ENCODE peak calls at places on chromosome 17, in five cellular contexts. K, L, P, D and I are unnamed samples.

GRCh38 chr17:16255481-16255901 is 38.5 kb downstream of the PIGL start:
- DNase-seq in K (no peak), L (no peak), P (no peak), D (no peak), I (no peak)

GRCh38 chr17:1484586-1485310 is 7.7 kb downstream of the MYO1C start:
- DNase-seq in K (no peak), L (peak), P (no peak), D (peak), I (no peak)

GRCh38 chr17:57626520-57627210 is 118.4 kb downstream of the CCDC182 start:
- DNase-seq in K (no peak), L (no peak), P (no peak), D (no peak), I (no peak)

GRCh38 chr17:37791434-37791833 is 46.6 kb upstream of the HNF1B start:
- DNase-seq in K (peak), L (no peak), P (no peak), D (peak), I (no peak)

GRCh38 chr17:6755731-6756184 is at the start of gene XAF1:
- DNase-seq in K (peak), L (no peak), P (peak), D (peak), I (peak)

GRCh38 chr17:40317345-40317873 is 8.4 kb downstream of the RARA start:
- DNase-seq in K (no peak), L (no peak), P (no peak), D (peak), I (no peak)

GRCh38 chr17:6603746-6604325 is 36.7 kb downstream of the KIAA0753 start:
- DNase-seq in K (no peak), L (peak), P (no peak), D (no peak), I (no peak)

GRCh38 chr17:7803981-7804380 is 30.0 kb upstream of the KDM6B start:
- DNase-seq in K (no peak), L (no peak), P (no peak), D (no peak), I (no peak)

GRCh38 chr17:46822388-46822921 is 4.0 kb upstream of the WNT3 start:
- DNase-seq in K (no peak), L (no peak), P (no peak), D (peak), I (no peak)

GRCh38 chr17:47839071-47839470 is 2.0 kb downstream of the SCRN2 start:
- DNase-seq in K (no peak), L (no peak), P (no peak), D (no peak), I (no peak)

GRCh38 chr17:15263206-15263579 is 1.9 kb downstream of the PMP22 start:
- DNase-seq in K (peak), L (peak), P (no peak), D (no peak), I (peak)

GRCh38 chr17:17511971-17512858 is 16.0 kb upstream of the RASD1 start:
- DNase-seq in K (peak), L (peak), P (no peak), D (no peak), I (peak)

GRCh38 chr17:21475555-21475954 is 99.4 kb downstream of the KCNJ12 start:
- DNase-seq in K (no peak), L (no peak), P (no peak), D (no peak), I (no peak)

GRCh38 chr17:77690271-77691161 is 268.0 kb upstream of the TNRC6C start:
- DNase-seq in K (no peak), L (no peak), P (no peak), D (peak), I (no peak)

GRCh38 chr17:76154935-76155845 is 14.1 kb upstream of the FOXJ1 start:
- DNase-seq in K (no peak), L (peak), P (no peak), D (no peak), I (no peak)

GRCh38 chr17:11624968-11625367 is 26.7 kb downstream of the DNAH9 start:
- DNase-seq in K (no peak), L (no peak), P (no peak), D (no peak), I (no peak)

GRCh38 chr17:50514936-50515702 is 6.9 kb downstream of the MYCBPAP start:
- DNase-seq in K (peak), L (no peak), P (no peak), D (no peak), I (no peak)

GRCh38 chr17:48601528-48602430 is 3.0 kb downstream of the HOXB6 start:
- DNase-seq in K (no peak), L (no peak), P (no peak), D (no peak), I (no peak)

GRCh38 chr17:35752945-35753764 is at the start of gene GAS2L2:
- DNase-seq in K (no peak), L (no peak), P (no peak), D (no peak), I (no peak)

GRCh38 chr17:67016039-67016762 is 28.2 kb upstream of the CACNG1 start:
- DNase-seq in K (no peak), L (no peak), P (no peak), D (no peak), I (no peak)